ENCODE peak calls at places on chromosomes 3 and 15, in seven cellular contexts. E, D, O, S, I, T and C are unnamed samples.

GRCh38 chr3:79247367-79248103 is 520.3 kb downstream of the ROBO1 start:
- DNase-seq in E (no peak), D (peak), O (peak), S (peak), I (no peak), T (peak), C (peak)

GRCh38 chr15:49370782-49371181 is 52.3 kb upstream of the FGF7 start:
- DNase-seq in E (no peak), D (peak), O (peak), S (no peak), I (no peak), T (peak), C (peak)

GRCh38 chr3:50573566-50574279 is 4.4 kb downstream of the HEMK1 start:
- DNase-seq in E (no peak), D (no peak), O (no peak), S (no peak), I (peak), T (no peak), C (no peak)

GRCh38 chr3:44795197-44795596 is 33.6 kb downstream of the KIF15 start:
- DNase-seq in E (no peak), D (peak), O (peak), S (no peak), I (no peak), T (peak), C (peak)

GRCh38 chr15:31525296-31525695 is 198.7 kb downstream of the KLF13 start:
- DNase-seq in E (no peak), D (no peak), O (no peak), S (no peak), I (no peak), T (no peak), C (no peak)

GRCh38 chr15:38490231-38490630 is 36.3 kb downstream of the FAM98B start:
- DNase-seq in E (no peak), D (no peak), O (peak), S (no peak), I (no peak), T (peak), C (peak)

GRCh38 chr3:143771939-143772338 is 76.3 kb downstream of the SLC9A9 start:
- DNase-seq in E (no peak), D (no peak), O (no peak), S (no peak), I (no peak), T (no peak), C (no peak)

GRCh38 chr15:58566029-58566428 is 134.2 kb downstream of the LIPC start:
- DNase-seq in E (no peak), D (no peak), O (no peak), S (no peak), I (no peak), T (no peak), C (peak)

GRCh38 chr3:196047391-196048030 is 34.4 kb downstream of the TFRC start:
- DNase-seq in E (no peak), D (no peak), O (no peak), S (no peak), I (no peak), T (no peak), C (no peak)

GRCh38 chr3:104190681-104191080 is 1176.0 kb upstream of the ALCAM start:
- DNase-seq in E (no peak), D (no peak), O (peak), S (peak), I (no peak), T (no peak), C (peak)

GRCh38 chr3:112640864-112641751 is at the start of gene CCDC80:
- DNase-seq in E (no peak), D (peak), O (peak), S (peak), I (peak), T (peak), C (peak)

GRCh38 chr3:53725308-53725995 is 120.8 kb downstream of the CHDH start:
- DNase-seq in E (no peak), D (no peak), O (no peak), S (no peak), I (no peak), T (no peak), C (no peak)

GRCh38 chr3:43268636-43269035 is 17.7 kb upstream of the SNRK start:
- DNase-seq in E (no peak), D (no peak), O (no peak), S (no peak), I (no peak), T (no peak), C (no peak)

GRCh38 chr3:36372534-36372935 is 7.8 kb upstream of the STAC start:
- DNase-seq in E (no peak), D (no peak), O (peak), S (no peak), I (peak), T (peak), C (peak)

GRCh38 chr3:14676881-14677280 is 1.9 kb downstream of the C3orf20 start:
- DNase-seq in E (no peak), D (no peak), O (no peak), S (no peak), I (no peak), T (no peak), C (no peak)

GRCh38 chr3:190807719-190808375 is 54.6 kb downstream of the GMNC start:
- DNase-seq in E (peak), D (peak), O (no peak), S (no peak), I (no peak), T (no peak), C (peak)

GRCh38 chr3:132231633-132232032 is 85.6 kb upstream of the ACP3 start:
- DNase-seq in E (no peak), D (peak), O (peak), S (no peak), I (peak), T (peak), C (peak)

GRCh38 chr3:66476852-66477381 is 23.9 kb downstream of the LRIG1 start:
- DNase-seq in E (no peak), D (no peak), O (no peak), S (no peak), I (no peak), T (peak), C (no peak)

GRCh38 chr3:172235698-172236097 is 196.3 kb downstream of the FNDC3B start:
- DNase-seq in E (no peak), D (no peak), O (no peak), S (no peak), I (no peak), T (no peak), C (no peak)

GRCh38 chr3:108119398-108120109 is 28.7 kb upstream of the CD47 start:
- DNase-seq in E (no peak), D (no peak), O (no peak), S (no peak), I (no peak), T (no peak), C (no peak)

GRCh38 chr3:183244219-183244618 is 8.8 kb upstream of the B3GNT5 start:
- DNase-seq in E (no peak), D (peak), O (peak), S (no peak), I (no peak), T (no peak), C (peak)

GRCh38 chr3:54777141-54777540 is 150.7 kb downstream of the LRTM1 start:
- DNase-seq in E (no peak), D (no peak), O (no peak), S (no peak), I (no peak), T (no peak), C (no peak)

GRCh38 chr3:64440498-64440897 is 215.2 kb upstream of the PRICKLE2 start:
- DNase-seq in E (no peak), D (peak), O (peak), S (no peak), I (peak), T (peak), C (peak)

GRCh38 chr15:52464040-52464439 is 64.6 kb downstream of the MYO5A start:
- DNase-seq in E (no peak), D (no peak), O (no peak), S (no peak), I (no peak), T (no peak), C (no peak)

GRCh38 chr3:108090066-108090700 is 648 bp downstream of the CD47 start:
- DNase-seq in E (no peak), D (peak), O (no peak), S (peak), I (peak), T (peak), C (peak)

GRCh38 chr15:40787344-40787841 is 17.6 kb downstream of the C15orf62 start:
- DNase-seq in E (peak), D (peak), O (peak), S (no peak), I (peak), T (peak), C (peak)

GRCh38 chr15:40785814-40786213 is 16.0 kb downstream of the C15orf62 start:
- DNase-seq in E (peak), D (no peak), O (no peak), S (no peak), I (peak), T (no peak), C (peak)

GRCh38 chr15:40785158-40785557 is 15.4 kb downstream of the C15orf62 start:
- DNase-seq in E (no peak), D (no peak), O (no peak), S (no peak), I (peak), T (no peak), C (peak)

GRCh38 chr15:40787991-40788390 is 18.2 kb downstream of the C15orf62 start:
- DNase-seq in E (peak), D (no peak), O (no peak), S (peak), I (no peak), T (no peak), C (no peak)

GRCh38 chr15:40782609-40783227 is 12.9 kb downstream of the C15orf62 start:
- DNase-seq in E (peak), D (no peak), O (no peak), S (peak), I (peak), T (no peak), C (peak)
- TF ChIP-seq CTCF in E (peak), D (peak), O (peak), S (peak), I (peak), T (peak), C (peak)

GRCh38 chr15:90946538-90946937 is 8.1 kb upstream of the RCCD1 start:
- DNase-seq in E (peak), D (no peak), O (no peak), S (no peak), I (no peak), T (no peak), C (no peak)
- H3K4me3 ChIP-seq in E (no peak), D (no peak), O (no peak), S (no peak), I (no peak), T (no peak), C (no peak)

DNA sequence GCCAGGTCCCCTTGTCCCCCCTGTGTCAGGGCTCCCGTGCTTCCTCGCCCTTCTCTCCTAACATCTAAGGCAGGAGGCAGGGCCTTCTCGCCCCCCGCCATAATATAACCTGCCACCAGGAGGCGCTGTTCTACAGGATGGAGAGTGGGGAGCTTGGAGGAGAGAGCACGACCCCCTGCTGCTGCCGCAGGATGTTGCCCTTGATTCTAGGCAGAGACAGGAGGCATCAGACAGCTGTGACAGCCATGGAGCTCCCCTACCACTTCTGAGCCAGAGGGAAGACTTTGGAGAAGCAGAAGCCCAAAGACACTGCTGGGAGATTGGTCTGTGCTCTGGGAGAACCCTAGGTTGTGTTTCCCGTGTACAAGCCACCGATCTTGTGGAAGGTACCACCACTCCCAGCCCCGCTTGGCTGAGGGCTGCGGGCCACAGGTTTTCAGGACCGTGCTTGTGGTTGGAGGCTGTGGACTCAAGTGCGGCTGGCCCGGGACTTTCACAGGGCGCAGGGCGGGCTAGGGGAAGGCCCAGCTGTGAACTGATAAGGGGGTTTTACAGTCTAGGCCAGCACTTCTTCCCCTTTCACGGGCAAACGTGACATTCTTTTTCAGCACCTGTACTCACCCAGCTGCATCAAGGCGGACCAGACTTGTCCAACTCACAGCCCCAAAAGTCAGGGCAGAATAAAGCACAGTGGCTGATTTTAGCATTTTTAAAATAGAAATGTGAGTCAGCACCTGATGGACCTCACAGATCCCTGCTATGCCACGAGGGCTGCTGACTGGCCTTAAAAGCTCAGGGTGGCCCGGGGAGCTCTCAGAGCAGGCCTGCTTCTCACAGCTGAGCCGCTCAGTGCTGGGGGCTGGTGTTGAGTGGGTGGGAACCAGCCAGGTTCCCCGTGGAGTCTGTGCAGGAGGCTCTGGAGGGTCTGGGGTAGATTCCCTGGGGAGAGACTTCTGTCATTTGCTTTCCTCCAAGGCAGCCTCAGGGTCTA is 2.6 kb upstream of the TIGIT start:
- DNase-seq in E (peak), D (peak), O (peak), S (peak), I (no peak), T (peak), C (peak)
- TF ChIP-seq CTCF in E (peak), D (peak), O (peak), S (peak), I (peak), T (peak), C (peak)

GRCh38 chr3:168250415-168250861 is 154.7 kb upstream of the GOLIM4 start:
- DNase-seq in E (no peak), D (peak), O (peak), S (peak), I (no peak), T (no peak), C (peak)

GRCh38 chr3:168249048-168249538 is 153.4 kb upstream of the GOLIM4 start:
- DNase-seq in E (no peak), D (peak), O (peak), S (no peak), I (no peak), T (no peak), C (peak)

GRCh38 chr3:168251371-168251770 is 155.6 kb upstream of the GOLIM4 start:
- DNase-seq in E (no peak), D (no peak), O (no peak), S (peak), I (no peak), T (no peak), C (no peak)

GRCh38 chr3:168248383-168249047 is 152.8 kb upstream of the GOLIM4 start:
- DNase-seq in E (peak), D (peak), O (peak), S (peak), I (no peak), T (peak), C (peak)

GRCh38 chr3:168249539-168250414 is 154.1 kb upstream of the GOLIM4 start:
- DNase-seq in E (peak), D (peak), O (peak), S (peak), I (peak), T (peak), C (peak)
- H3K4me3 ChIP-seq in E (peak), D (peak), O (peak), S (peak), I (peak), T (peak), C (peak)

GRCh38 chr3:71304684-71305083 is 278.8 kb downstream of the FOXP1 start:
- DNase-seq in E (no peak), D (peak), O (peak), S (no peak), I (no peak), T (no peak), C (peak)
- TF ChIP-seq CTCF in E (peak), D (peak), O (peak), S (peak), I (no peak), T (peak), C (peak)

GRCh38 chr3:136671921-136672320 is 80.3 kb downstream of the STAG1 start:
- DNase-seq in E (no peak), D (peak), O (peak), S (no peak), I (no peak), T (peak), C (peak)
- H3K4me3 ChIP-seq in E (no peak), D (no peak), O (no peak), S (no peak), I (no peak), T (no peak), C (no peak)

GRCh38 chr3:47666118-47666517 is 87.5 kb upstream of the CSPG5 start:
- DNase-seq in E (no peak), D (no peak), O (no peak), S (no peak), I (no peak), T (no peak), C (no peak)

GRCh38 chr3:47669026-47669749 is 90.5 kb upstream of the CSPG5 start:
- DNase-seq in E (no peak), D (peak), O (peak), S (no peak), I (peak), T (no peak), C (peak)

GRCh38 chr3:47663630-47664240 is 85.1 kb upstream of the CSPG5 start:
- DNase-seq in E (no peak), D (no peak), O (no peak), S (no peak), I (no peak), T (no peak), C (no peak)

GRCh38 chr3:47661121-47661752 is 82.6 kb upstream of the CSPG5 start:
- DNase-seq in E (no peak), D (peak), O (peak), S (no peak), I (no peak), T (peak), C (peak)

DNA sequence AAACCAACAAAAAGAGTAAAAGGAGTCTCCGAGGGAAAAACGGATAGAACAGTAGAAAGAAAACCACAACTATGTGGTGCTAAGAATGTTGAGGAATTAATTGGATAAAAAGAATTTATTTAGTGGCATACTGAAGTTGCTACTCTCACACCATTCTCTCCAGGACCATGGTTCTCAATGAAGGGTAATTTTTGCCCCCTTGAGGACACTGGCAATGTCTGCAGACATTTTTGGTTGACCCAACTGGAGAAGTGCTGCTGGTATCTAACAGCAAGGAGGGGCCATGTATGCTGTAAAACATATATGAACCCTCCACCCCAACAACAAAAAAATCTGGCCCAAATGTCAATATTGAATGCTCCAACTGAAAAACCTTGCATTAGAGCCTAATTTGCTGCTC is 85.9 kb upstream of the CSPG5 start:
- DNase-seq in E (no peak), D (peak), O (no peak), S (peak), I (no peak), T (peak), C (peak)
- TF ChIP-seq CTCF in E (no peak), D (peak), O (peak), S (peak), I (no peak), T (peak), C (peak)

GRCh38 chr3:187677604-187678003 is 7.4 kb upstream of the SST start:
- DNase-seq in E (no peak), D (no peak), O (no peak), S (no peak), I (no peak), T (peak), C (no peak)

GRCh38 chr3:187667526-187667925 is 2.7 kb downstream of the SST start:
- DNase-seq in E (no peak), D (no peak), O (no peak), S (no peak), I (no peak), T (no peak), C (no peak)

GRCh38 chr3:187669675-187670504 is at the start of gene SST:
- DNase-seq in E (peak), D (peak), O (peak), S (peak), I (no peak), T (peak), C (peak)

GRCh38 chr3:187678869-187679268 is 8.7 kb upstream of the SST start:
- DNase-seq in E (no peak), D (peak), O (peak), S (peak), I (no peak), T (peak), C (peak)

GRCh38 chr3:187673012-187673411 is 2.8 kb upstream of the SST start:
- DNase-seq in E (no peak), D (no peak), O (no peak), S (no peak), I (no peak), T (peak), C (peak)
- H3K4me3 ChIP-seq in E (no peak), D (no peak), O (no peak), S (no peak), I (no peak), T (no peak), C (no peak)

DNA sequence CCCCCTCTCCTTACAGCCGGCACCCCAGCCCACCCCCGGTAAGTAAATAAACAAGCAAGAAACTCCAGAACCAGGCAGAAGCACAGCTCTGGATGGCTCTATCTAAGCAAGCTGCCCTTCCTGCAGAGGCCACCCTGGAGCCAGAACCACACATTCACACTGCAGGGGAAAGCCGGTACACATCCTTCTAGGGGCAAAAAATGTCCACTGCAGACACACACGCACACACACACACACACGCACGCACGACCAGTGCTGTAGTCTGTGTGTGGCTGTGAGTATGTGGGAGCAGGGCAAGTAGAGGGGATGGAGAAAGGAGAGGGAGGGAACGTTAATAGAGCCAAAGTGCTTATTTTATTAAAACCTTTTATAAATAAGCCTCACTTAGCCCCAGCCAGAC is 63.8 kb downstream of the ADCY5 start:
- DNase-seq in E (no peak), D (no peak), O (peak), S (no peak), I (no peak), T (no peak), C (peak)
- TF ChIP-seq CTCF in E (no peak), D (no peak), O (no peak), S (no peak), I (no peak), T (no peak), C (no peak)